ENCODE peak calls at places on chromosomes 4 and X, in six cellular contexts. T is ovary, D is upper lobe of right lung, C is WERI-Rb-1, U is upper lobe of left lung, V is GM23248. E is an unnamed sample. For H3K9me3, the result is how much of the 10 kb centered on the place peaks cover.

GRCh38 chr4:48651869-48652447 is 128.1 kb downstream of the FRYL start:
- DNase-seq in T (no peak), D (no peak), C (no peak), U (no peak), V (peak), E (no peak)

GRCh38 chr4:112119358-112119783 is 25.9 kb upstream of the FAM241A start:
- DNase-seq in T (no peak), D (no peak), C (no peak), U (no peak), V (no peak), E (no peak)

GRCh38 chr4:21780158-21780557 is 168.4 kb downstream of the KCNIP4 start:
- DNase-seq in T (no peak), D (no peak), C (no peak), U (no peak), V (peak), E (no peak)

GRCh38 chr4:142383354-142383753 is 462.7 kb downstream of the INPP4B start:
- DNase-seq in T (no peak), D (no peak), C (no peak), U (no peak), V (no peak), E (no peak)

GRCh38 chrX:2819345-2820130 is 9.2 kb upstream of the GYG2 start:
- DNase-seq in T (no peak), D (no peak), C (peak), U (no peak), V (peak), E (no peak)

GRCh38 chr4:141107927-141108326 is 25.3 kb downstream of the RNF150 start:
- DNase-seq in T (no peak), D (no peak), C (no peak), U (no peak), V (no peak), E (no peak)

GRCh38 chrX:115892056-115892708 is 278.4 kb upstream of the AGTR2 start:
- DNase-seq in T (no peak), D (no peak), C (no peak), U (no peak), V (peak), E (no peak)

GRCh38 chr4:87506974-87507701 is 22.0 kb downstream of the SPARCL1 start:
- DNase-seq in T (no peak), D (no peak), C (no peak), U (no peak), V (peak), E (no peak)

GRCh38 chr4:186342582-186342981 is 76.6 kb downstream of the F11 start:
- DNase-seq in T (no peak), D (no peak), C (no peak), U (no peak), V (no peak), E (no peak)

GRCh38 chrX:107454302-107454701 is 4.8 kb downstream of the FRMPD3 start:
- DNase-seq in T (no peak), D (no peak), C (no peak), U (no peak), V (peak), E (no peak)

GRCh38 chr4:2462218-2462991 is 6.5 kb upstream of the RNF4 start:
- DNase-seq in T (peak), D (peak), C (peak), U (peak), V (peak), E (peak)

GRCh38 chrX:70042399-70043371 is 7.1 kb downstream of the AWAT2 start:
- DNase-seq in T (no peak), D (no peak), C (no peak), U (peak), V (peak), E (no peak)

GRCh38 chr4:144090744-144091143 is 49.8 kb downstream of the GYPA start:
- DNase-seq in T (no peak), D (no peak), C (peak), U (no peak), V (no peak), E (no peak)

GRCh38 chr4:146709956-146710355 is 71.3 kb downstream of the POU4F2 start:
- DNase-seq in T (no peak), D (no peak), C (no peak), U (no peak), V (no peak), E (no peak)

GRCh38 chrX:47146121-47146935 is 1.3 kb downstream of the RBM10 start:
- DNase-seq in T (no peak), D (no peak), C (no peak), U (no peak), V (peak), E (no peak)

GRCh38 chrX:105461013-105461412 is 240.5 kb upstream of the TEX13A start:
- DNase-seq in T (no peak), D (no peak), C (no peak), U (no peak), V (no peak), E (no peak)

GRCh38 chrX:19705196-19705769 is 182.1 kb downstream of the SH3KBP1 start:
- DNase-seq in T (no peak), D (no peak), C (no peak), U (no peak), V (peak), E (no peak)

GRCh38 chr4:13464543-13464942 is 19.6 kb downstream of the RAB28 start:
- DNase-seq in T (no peak), D (no peak), C (no peak), U (no peak), V (no peak), E (no peak)

GRCh38 chrX:12993823-12994222 is 18.9 kb downstream of the TMSB4X start:
- DNase-seq in T (no peak), D (no peak), C (no peak), U (no peak), V (no peak), E (no peak)

GRCh38 chrX:2710496-2710895 is 19.4 kb downstream of the CD99 start:
- DNase-seq in T (no peak), D (no peak), C (no peak), U (no peak), V (peak), E (no peak)

GRCh38 chr4:156620786-156621185 is 350.8 kb downstream of the PDGFC start:
- DNase-seq in T (no peak), D (no peak), C (no peak), U (no peak), V (no peak), E (no peak)

GRCh38 chrX:108439434-108439883 is at the start of gene COL4A5:
- DNase-seq in T (peak), D (peak), C (no peak), U (peak), V (peak), E (no peak)

GRCh38 chr4:13522282-13523104 is 21.8 kb downstream of the NKX3-2 start:
- DNase-seq in T (no peak), D (peak), C (no peak), U (no peak), V (no peak), E (no peak)

GRCh38 chrX:24173115-24173847 is 23.8 kb downstream of the ZFX start:
- DNase-seq in T (no peak), D (no peak), C (no peak), U (no peak), V (no peak), E (no peak)

GRCh38 chrX:27918799-27919198 is 62.5 kb downstream of the DCAF8L1 start:
- DNase-seq in T (no peak), D (no peak), C (peak), U (peak), V (no peak), E (peak)

GRCh38 chr4:3477750-3478430 is 14.8 kb downstream of the DOK7 start:
- DNase-seq in T (no peak), D (no peak), C (no peak), U (no peak), V (no peak), E (no peak)

GRCh38 chr4:145735330-145735638 is 55.3 kb downstream of the C4orf51 start:
- DNase-seq in T (no peak), D (no peak), C (no peak), U (no peak), V (peak), E (no peak)

GRCh38 chrX:30939928-30940327 is 50.9 kb upstream of the TAB3 start:
- DNase-seq in T (no peak), D (no peak), C (no peak), U (no peak), V (no peak), E (no peak)

GRCh38 chrX:14344172-14344940 is 185.0 kb upstream of the GLRA2 start:
- DNase-seq in T (no peak), D (no peak), C (no peak), U (no peak), V (no peak), E (no peak)

GRCh38 chrX:143462696-143463095 is 54.6 kb downstream of the SPANXN3 start:
- DNase-seq in T (no peak), D (no peak), C (no peak), U (no peak), V (no peak), E (no peak)

GRCh38 chr4:95889662-95890061 is 49.8 kb downstream of the PDHA2 start:
- DNase-seq in T (no peak), D (no peak), C (no peak), U (no peak), V (no peak), E (no peak)

GRCh38 chr4:101306225-101306624 is 41.1 kb downstream of the PPP3CA start:
- DNase-seq in T (no peak), D (peak), C (no peak), U (peak), V (no peak), E (no peak)

GRCh38 chr4:128347930-128348660 is 60.5 kb upstream of the PGRMC2 start:
- DNase-seq in T (no peak), D (no peak), C (no peak), U (no peak), V (peak), E (no peak)

DNA sequence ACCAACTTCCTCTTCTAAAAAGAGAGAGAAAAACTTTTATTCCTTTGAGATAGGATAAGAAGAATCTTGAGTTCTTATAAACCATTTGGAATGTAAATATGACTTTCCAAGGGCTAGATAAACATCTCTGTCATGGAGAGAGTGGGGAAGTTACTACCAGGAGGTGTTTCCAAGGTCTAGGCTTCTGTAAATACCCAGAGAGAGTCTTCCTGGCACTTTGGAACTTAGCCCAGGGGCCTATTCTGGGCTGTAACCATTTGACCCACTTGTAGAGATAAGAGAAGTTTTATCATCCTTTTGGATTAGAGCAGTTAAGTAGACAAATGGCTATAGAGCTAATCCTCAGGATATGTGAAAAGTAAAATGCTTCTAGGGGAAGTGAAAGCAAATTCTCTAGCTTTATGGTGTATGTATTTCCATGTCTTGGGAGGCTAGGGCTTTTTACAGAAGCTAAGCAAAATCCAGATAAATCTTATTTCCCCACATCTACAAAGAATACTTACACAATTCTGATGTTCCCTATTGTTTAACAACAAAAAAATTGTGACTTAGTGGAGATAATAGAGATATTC is 51.1 kb downstream of the MCUB start:
- DNase-seq in T (no peak), D (no peak), C (no peak), U (no peak), V (no peak), E (no peak)
- H3K4me3 ChIP-seq in T (no peak), D (no peak), C (no peak), U (no peak), V (no peak), E (no peak)

GRCh38 chrX:43847352-43847751 is 34.9 kb downstream of the MAOB start:
- DNase-seq in T (no peak), D (no peak), C (no peak), U (no peak), V (no peak), E (no peak)
- H3K9me3 ChIP-seq in T (under half), D (under half), C (under half), U (under half), V (under half), E (under half)

DNA sequence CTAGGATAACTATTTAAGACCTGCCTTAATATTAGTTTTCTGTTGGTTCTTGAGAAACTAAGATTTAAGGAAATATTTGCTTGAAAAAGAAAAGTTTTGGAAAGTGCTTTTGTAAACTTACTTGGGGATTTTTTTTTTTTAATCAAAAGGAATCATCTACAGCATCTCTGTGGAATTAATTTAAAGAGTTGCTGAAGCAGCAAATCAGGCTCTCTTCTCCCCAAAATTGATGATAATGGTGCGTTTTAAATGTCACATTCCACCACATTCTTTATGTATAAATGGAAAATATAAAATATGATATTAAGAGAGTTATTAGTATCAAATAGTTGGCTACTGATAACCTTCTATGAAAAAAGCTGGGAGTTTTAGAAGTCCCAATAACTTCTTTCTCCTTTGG is 4.2 kb downstream of the KLF3 start:
- DNase-seq in T (no peak), D (no peak), C (no peak), U (no peak), V (no peak), E (no peak)
- H3K4me3 ChIP-seq in T (no peak), D (peak), C (no peak), U (peak), V (peak), E (no peak)

GRCh38 chr4:152126233-152126632 is 365.4 kb upstream of the GATB start:
- DNase-seq in T (no peak), D (no peak), C (no peak), U (no peak), V (no peak), E (no peak)

DNA sequence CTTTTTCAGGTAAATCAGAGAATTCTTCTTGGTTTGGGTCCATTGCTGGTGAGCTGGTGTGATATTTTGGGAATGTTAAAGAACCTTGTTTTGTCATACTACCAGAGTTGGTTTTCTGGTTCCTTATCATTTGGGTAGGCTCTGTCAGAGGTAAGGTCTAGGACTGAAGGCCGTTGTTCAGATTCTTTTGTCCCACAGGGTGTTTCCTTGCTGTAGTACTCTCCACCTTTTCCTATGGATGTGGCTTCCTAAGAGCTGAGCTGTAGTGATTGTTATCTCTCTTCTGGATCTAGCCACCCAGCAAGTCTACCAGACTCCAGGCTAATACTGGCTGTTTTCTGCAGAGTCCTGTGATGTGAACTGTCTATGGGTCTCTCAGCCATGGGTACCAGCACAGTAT is 367.5 kb upstream of the GATB start:
- DNase-seq in T (no peak), D (no peak), C (no peak), U (no peak), V (no peak), E (no peak)
- H3K9me3 ChIP-seq in T (under half), D (under half), C (under half), U (under half), V (under half), E (under half)

DNA sequence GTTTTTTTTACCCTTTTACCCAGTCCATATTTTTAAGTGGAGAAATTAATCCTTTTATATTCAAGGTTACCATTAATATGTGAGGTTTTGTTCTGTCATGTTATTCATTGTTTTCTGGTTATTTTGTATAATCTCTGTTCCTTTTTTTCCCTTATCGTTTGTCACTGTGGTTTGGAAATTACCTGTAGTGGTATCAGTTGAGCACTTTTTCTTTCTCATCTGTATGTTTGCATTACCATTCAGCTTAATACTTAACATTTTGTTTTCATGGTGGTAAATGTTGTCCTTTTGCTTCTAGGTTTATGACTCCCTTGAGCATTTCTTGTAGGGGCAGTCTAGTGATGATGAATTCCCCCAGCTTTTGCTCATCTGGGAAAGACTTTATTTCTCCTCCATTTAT is 6.6 kb downstream of the ETDC start:
- DNase-seq in T (no peak), D (no peak), C (no peak), U (no peak), V (no peak), E (no peak)
- H3K4me3 ChIP-seq in T (no peak), D (no peak), C (no peak), U (no peak), V (no peak), E (no peak)